ENCODE peak calls at places on chromosomes 3 and 15, in five cellular contexts. U, V, T, Y and H are unnamed samples.

GRCh38 chr3:150149651-150150051 is 179.0 kb upstream of the PFN2 start:
- DNase-seq in U (no peak), V (no peak), T (no peak), Y (no peak), H (no peak)

GRCh38 chr15:68930268-68931022 is at the start of gene SPESP1:
- DNase-seq in U (no peak), V (no peak), T (no peak), Y (no peak), H (peak; percentile 11)

GRCh38 chr15:46280753-46281521 is 646.1 kb downstream of the SQOR start:
- DNase-seq in U (no peak), V (no peak), T (no peak), Y (no peak), H (peak; percentile 75)

GRCh38 chr3:18657858-18658820 is 233.0 kb upstream of the SATB1 start:
- DNase-seq in U (no peak), V (no peak), T (no peak), Y (no peak), H (no peak)

GRCh38 chr15:68921926-68922325 is 8.4 kb upstream of the SPESP1 start:
- DNase-seq in U (no peak), V (no peak), T (no peak), Y (no peak), H (no peak)

GRCh38 chr15:77497942-77498361 is 77.3 kb downstream of the HMG20A start:
- DNase-seq in U (no peak), V (no peak), T (no peak), Y (no peak), H (no peak)

GRCh38 chr3:156148946-156149348 is 28.6 kb downstream of the KCNAB1 start:
- DNase-seq in U (no peak), V (no peak), T (no peak), Y (no peak), H (no peak)

GRCh38 chr3:38374221-38374620 is 27.6 kb downstream of the XYLB start:
- DNase-seq in U (no peak), V (no peak), T (no peak), Y (no peak), H (no peak)

GRCh38 chr3:110576962-110577361 is 494.7 kb upstream of the NECTIN3 start:
- DNase-seq in U (no peak), V (no peak), T (no peak), Y (peak; percentile 78), H (peak; percentile 86)

GRCh38 chr15:39345176-39345575 is 235.7 kb upstream of the THBS1 start:
- DNase-seq in U (no peak), V (no peak), T (no peak), Y (no peak), H (peak; percentile 42)

GRCh38 chr15:56272474-56272873 is 28.8 kb upstream of the RFX7 start:
- DNase-seq in U (no peak), V (no peak), T (no peak), Y (no peak), H (no peak)

GRCh38 chr3:171801738-171802600 is 8.3 kb downstream of the PLD1 start:
- DNase-seq in U (no peak), V (peak; percentile 70), T (no peak), Y (no peak), H (no peak)

GRCh38 chr3:27310693-27311092 is 58.5 kb downstream of the NEK10 start:
- DNase-seq in U (no peak), V (no peak), T (no peak), Y (no peak), H (no peak)

GRCh38 chr15:52295421-52295991 is at the start of gene MYO5C:
- DNase-seq in U (peak; percentile 68), V (no peak), T (no peak), Y (peak; percentile 57), H (peak; percentile 95)

GRCh38 chr3:149167898-149168297 is 38.5 kb downstream of the HPS3 start:
- DNase-seq in U (no peak), V (no peak), T (no peak), Y (no peak), H (no peak)

GRCh38 chr3:31699309-31699953 is 166.7 kb downstream of the STT3B start:
- DNase-seq in U (no peak), V (no peak), T (no peak), Y (no peak), H (no peak)

GRCh38 chr3:179921500-179921899 is 115.2 kb downstream of the PEX5L start:
- DNase-seq in U (no peak), V (peak; percentile 25), T (no peak), Y (no peak), H (no peak)

GRCh38 chr3:126683506-126683905 is 20.5 kb upstream of the CHCHD6 start:
- DNase-seq in U (no peak), V (no peak), T (no peak), Y (no peak), H (no peak)

GRCh38 chr3:162217603-162218002 is 721.0 kb downstream of the OTOL1 start:
- DNase-seq in U (no peak), V (no peak), T (no peak), Y (no peak), H (no peak)

GRCh38 chr15:25527118-25527517 is 88.3 kb upstream of the UBE3A start:
- DNase-seq in U (no peak), V (no peak), T (no peak), Y (no peak), H (no peak)

GRCh38 chr3:27428446-27428845 is 55.7 kb downstream of the SLC4A7 start:
- DNase-seq in U (no peak), V (no peak), T (no peak), Y (no peak), H (no peak)

GRCh38 chr3:159234306-159234705 is 432.5 kb downstream of the MFSD1 start:
- DNase-seq in U (no peak), V (no peak), T (no peak), Y (no peak), H (no peak)

GRCh38 chr15:100405179-100405578 is 63.4 kb upstream of the ADAMTS17 start:
- DNase-seq in U (no peak), V (no peak), T (no peak), Y (no peak), H (no peak)

GRCh38 chr15:101651753-101652097 is 456 bp downstream of the TM2D3 start:
- DNase-seq in U (peak; percentile 21), V (no peak), T (no peak), Y (no peak), H (peak; percentile 59)

GRCh38 chr3:195906865-195907729 is 1.3 kb downstream of the TNK2 start:
- DNase-seq in U (no peak), V (peak; percentile 76), T (no peak), Y (no peak), H (peak; percentile 46)

GRCh38 chr3:188351648-188352047 is 197.7 kb downstream of the LPP start:
- DNase-seq in U (no peak), V (no peak), T (no peak), Y (no peak), H (no peak)

GRCh38 chr3:188349276-188349962 is 195.5 kb downstream of the LPP start:
- DNase-seq in U (no peak), V (no peak), T (no peak), Y (no peak), H (peak; percentile 52)

GRCh38 chr3:188349963-188350332 is 196.0 kb downstream of the LPP start:
- DNase-seq in U (no peak), V (no peak), T (no peak), Y (no peak), H (no peak)

GRCh38 chr3:188350956-188351355 is 197.0 kb downstream of the LPP start:
- DNase-seq in U (no peak), V (no peak), T (no peak), Y (no peak), H (no peak)

DNA sequence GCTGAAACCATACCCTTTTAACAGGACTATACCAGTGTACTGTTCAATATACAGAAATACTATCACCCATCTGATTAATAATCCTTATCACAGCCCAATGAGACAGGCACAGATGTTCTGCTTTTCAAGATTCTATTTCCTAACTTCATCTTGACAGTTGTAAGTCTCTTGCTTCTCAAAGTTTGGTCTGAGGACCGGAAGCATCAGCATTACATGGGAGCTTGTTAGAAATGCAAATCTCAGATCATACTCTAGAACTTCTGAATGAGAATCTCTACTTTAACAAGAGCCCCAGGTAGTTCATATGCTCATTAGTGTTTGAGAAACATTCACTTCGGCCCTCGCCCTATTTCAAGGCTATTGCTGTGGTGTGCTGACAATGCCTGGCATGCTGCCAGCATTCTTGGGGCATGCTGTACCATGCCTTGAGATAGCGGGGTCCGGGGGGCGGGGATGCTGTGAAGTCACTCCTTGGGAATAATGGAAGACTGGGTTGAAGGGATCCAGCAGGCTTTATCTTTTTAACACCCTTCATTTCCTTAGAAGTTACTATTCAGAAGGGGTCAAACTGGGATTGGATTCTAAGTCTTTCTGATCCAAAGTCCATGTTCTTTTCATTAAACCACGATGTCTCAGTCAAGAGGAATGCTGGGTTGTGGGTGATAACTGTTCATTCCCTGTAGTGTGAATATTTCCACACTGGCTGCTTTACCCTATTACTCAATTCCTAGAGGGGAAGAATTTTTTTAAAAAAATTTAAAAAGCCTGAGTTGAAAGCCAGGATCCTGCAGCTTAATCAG is 194.7 kb downstream of the LPP start:
- DNase-seq in U (peak; percentile 58), V (no peak), T (no peak), Y (no peak), H (peak; percentile 7)
- TF ChIP-seq CREB1 in U (peak; percentile 38), V (no peak), T (no peak), Y (no peak), H (no peak)

DNA sequence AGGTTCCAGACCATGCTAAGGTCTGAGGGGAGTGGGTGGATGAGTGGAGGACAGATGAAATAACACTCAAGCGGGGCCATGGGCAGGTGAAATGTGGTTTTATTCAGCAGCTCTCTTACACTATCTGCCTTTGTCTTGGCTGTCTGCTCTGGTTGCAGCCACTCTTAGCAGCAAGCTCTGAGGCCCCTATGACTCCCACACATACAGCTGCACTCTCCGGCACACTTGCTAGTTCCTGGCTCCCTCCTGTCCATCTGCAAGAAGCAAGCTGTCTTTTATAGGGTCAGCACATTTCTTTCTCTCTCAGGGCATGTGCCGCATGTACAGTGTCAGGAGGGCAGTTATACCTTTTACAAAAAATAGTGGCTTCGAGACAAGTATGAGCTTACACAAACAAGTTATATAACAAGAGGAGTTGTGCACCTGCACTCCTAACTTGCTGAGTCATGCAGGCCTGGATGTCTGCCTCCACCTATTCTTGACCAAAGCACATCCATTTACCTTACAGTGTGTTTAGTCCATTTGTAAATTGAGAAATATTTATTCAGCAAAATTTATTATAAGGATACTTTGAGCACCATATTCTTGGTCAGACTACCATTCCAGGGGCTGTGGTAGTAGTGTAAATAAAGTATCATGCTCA is 683.7 kb upstream of the CBLB start:
- DNase-seq in U (no peak), V (no peak), T (no peak), Y (no peak), H (peak; percentile 39)
- H3K27ac ChIP-seq in U (no peak overlapping the region), V (no peak overlapping the region), T (no peak overlapping the region), Y (no peak overlapping the region), H (no peak overlapping the region)

GRCh38 chr3:30604091-30604490 is 2.3 kb upstream of the TGFBR2 start:
- DNase-seq in U (no peak), V (no peak), T (no peak), Y (no peak), H (no peak)

GRCh38 chr3:30602946-30603345 is 3.5 kb upstream of the TGFBR2 start:
- DNase-seq in U (no peak), V (no peak), T (no peak), Y (no peak), H (no peak)

GRCh38 chr3:30605706-30606300 is 598 bp upstream of the TGFBR2 start:
- DNase-seq in U (no peak), V (no peak), T (no peak), Y (no peak), H (no peak)

GRCh38 chr3:30605005-30605404 is 1.4 kb upstream of the TGFBR2 start:
- DNase-seq in U (no peak), V (no peak), T (no peak), Y (no peak), H (no peak)

GRCh38 chr3:30604566-30604965 is 1.8 kb upstream of the TGFBR2 start:
- DNase-seq in U (no peak), V (no peak), T (no peak), Y (no peak), H (no peak)
- TF ChIP-seq CREB1 in U (no peak), V (no peak), T (no peak), Y (no peak), H (no peak)

GRCh38 chr15:65077291-65077980 is 890 bp downstream of the KBTBD13 start:
- DNase-seq in U (no peak), V (no peak), T (no peak), Y (no peak), H (peak; percentile 41)
- H3K27ac ChIP-seq in U (no peak overlapping the region), V (no peak overlapping the region), T (no peak overlapping the region), Y (no peak overlapping the region), H (no peak overlapping the region)